ENCODE peak calls at places on chromosomes 4 and X, in five cellular contexts. T is lung, C is prostate gland, L is anterior cingulate cortex, D is T follicular helper cell. K is an unnamed sample.

GRCh38 chrX:103688949-103689348 is 2.5 kb upstream of the MORF4L2 start:
- DNase-seq in T (no peak), C (no peak), L (no peak), D (no peak), K (peak)

GRCh38 chrX:39170432-39170831 is 369.2 kb downstream of the MID1IP1 start:
- DNase-seq in T (no peak), C (no peak), L (no peak), D (no peak), K (no peak)

GRCh38 chr4:51894246-51894645 is 51.3 kb downstream of the DCUN1D4 start:
- DNase-seq in T (no peak), C (no peak), L (no peak), D (no peak), K (peak)

GRCh38 chrX:154506483-154507332 is 9.3 kb downstream of the FAM3A start:
- DNase-seq in T (no peak), C (no peak), L (no peak), D (no peak), K (no peak)

GRCh38 chr4:65391382-65391781 is 278.9 kb downstream of the EPHA5 start:
- DNase-seq in T (no peak), C (no peak), L (no peak), D (no peak), K (no peak)

GRCh38 chr4:75821966-75822365 is 80.3 kb downstream of the PPEF2 start:
- DNase-seq in T (no peak), C (peak), L (no peak), D (no peak), K (peak)

GRCh38 chr4:151013491-151013890 is 1.6 kb downstream of the LRBA start:
- DNase-seq in T (no peak), C (no peak), L (no peak), D (no peak), K (no peak)

GRCh38 chr4:113003841-113004240 is 45.6 kb upstream of the ANK2 start:
- DNase-seq in T (no peak), C (no peak), L (no peak), D (no peak), K (peak)

GRCh38 chrX:150936556-150936955 is 38.1 kb upstream of the CD99L2 start:
- DNase-seq in T (no peak), C (no peak), L (no peak), D (no peak), K (no peak)

GRCh38 chr4:1899149-1900086 is 28.2 kb downstream of the NSD2 start:
- DNase-seq in T (peak), C (peak), L (peak), D (peak), K (peak)

GRCh38 chrX:15567886-15568616 is 32.7 kb downstream of the ACE2 start:
- DNase-seq in T (no peak), C (no peak), L (no peak), D (no peak), K (peak)

GRCh38 chr4:78369691-78370090 is 181.9 kb upstream of the ANXA3 start:
- DNase-seq in T (no peak), C (no peak), L (no peak), D (no peak), K (no peak)

GRCh38 chr4:40246938-40247337 is 50.1 kb downstream of the RHOH start:
- DNase-seq in T (no peak), C (no peak), L (no peak), D (no peak), K (no peak)

GRCh38 chrX:150482537-150483217 is 85.7 kb upstream of the MTM1 start:
- DNase-seq in T (no peak), C (no peak), L (no peak), D (no peak), K (peak)

GRCh38 chr4:42282081-42282901 is 115.0 kb upstream of the SHISA3 start:
- DNase-seq in T (no peak), C (peak), L (no peak), D (no peak), K (peak)

GRCh38 chr4:149441338-149441737 is 374.3 kb downstream of the IQCM start:
- DNase-seq in T (no peak), C (no peak), L (no peak), D (no peak), K (peak)

GRCh38 chrX:8037593-8038348 is 110.6 kb upstream of the PNPLA4 start:
- DNase-seq in T (no peak), C (no peak), L (no peak), D (no peak), K (no peak)

GRCh38 chr4:15294202-15294601 is 133.6 kb upstream of the C1QTNF7 start:
- DNase-seq in T (no peak), C (no peak), L (no peak), D (no peak), K (no peak)

GRCh38 chr4:124509151-124509550 is 203.4 kb downstream of the ANKRD50 start:
- DNase-seq in T (no peak), C (no peak), L (no peak), D (no peak), K (no peak)

GRCh38 chr4:138037716-138038115 is 204.4 kb downstream of the SLC7A11 start:
- DNase-seq in T (no peak), C (no peak), L (no peak), D (no peak), K (no peak)

GRCh38 chr4:148778980-148779675 is 336.9 kb upstream of the NR3C2 start:
- DNase-seq in T (no peak), C (no peak), L (no peak), D (no peak), K (no peak)

GRCh38 chrX:32894679-32895078 is 316.7 kb downstream of the DMD start:
- DNase-seq in T (no peak), C (no peak), L (no peak), D (no peak), K (no peak)

GRCh38 chr4:145278341-145279121 is 98.1 kb upstream of the OTUD4 start:
- DNase-seq in T (no peak), C (no peak), L (no peak), D (no peak), K (no peak)

GRCh38 chr4:48290146-48290772 is 20.6 kb upstream of the TEC start:
- DNase-seq in T (no peak), C (no peak), L (no peak), D (no peak), K (peak)

GRCh38 chrX:44092778-44093177 is 119.6 kb upstream of the NDP start:
- DNase-seq in T (no peak), C (no peak), L (no peak), D (no peak), K (no peak)

GRCh38 chrX:121308276-121308805 is 260.9 kb downstream of the GLUD2 start:
- DNase-seq in T (no peak), C (no peak), L (peak), D (no peak), K (peak)

GRCh38 chrX:68090266-68090665 is 343.0 kb downstream of the OPHN1 start:
- DNase-seq in T (no peak), C (no peak), L (no peak), D (no peak), K (no peak)

GRCh38 chrX:21503593-21503992 is 129.4 kb downstream of the CNKSR2 start:
- DNase-seq in T (no peak), C (no peak), L (no peak), D (no peak), K (no peak)

GRCh38 chrX:153565996-153566580 is 32.9 kb downstream of the CCNQ start:
- DNase-seq in T (no peak), C (no peak), L (no peak), D (no peak), K (no peak)

GRCh38 chr4:2385450-2386020 is 32.9 kb downstream of the ZFYVE28 start:
- DNase-seq in T (no peak), C (no peak), L (no peak), D (no peak), K (no peak)

GRCh38 chrX:104482757-104483156 is 83.2 kb upstream of the IL1RAPL2 start:
- DNase-seq in T (no peak), C (no peak), L (no peak), D (no peak), K (peak)

GRCh38 chrX:130165181-130165702 is 399 bp downstream of the AIFM1 start:
- DNase-seq in T (no peak), C (no peak), L (no peak), D (no peak), K (no peak)

GRCh38 chrX:29545878-29546277 is 669.5 kb upstream of the MAGEB2 start:
- DNase-seq in T (no peak), C (no peak), L (no peak), D (no peak), K (peak)

GRCh38 chr4:69523385-69524132 is 27.9 kb upstream of the UGT2B4 start:
- DNase-seq in T (no peak), C (no peak), L (no peak), D (no peak), K (no peak)

GRCh38 chr4:123017636-123018390 is 95.4 kb upstream of the NUDT6 start:
- DNase-seq in T (no peak), C (no peak), L (no peak), D (no peak), K (peak)

GRCh38 chr4:101806914-101807313 is 16.4 kb downstream of the BANK1 start:
- DNase-seq in T (no peak), C (no peak), L (no peak), D (no peak), K (peak)

GRCh38 chr4:7189066-7189465 is 3.3 kb upstream of the SORCS2 start:
- DNase-seq in T (no peak), C (no peak), L (no peak), D (no peak), K (no peak)

K was measured in MCF 10A.